ENCODE peak calls at places on chromosomes 2 and 18, in four cellular contexts. R, F, B and E are unnamed samples.

GRCh38 chr2:112184121-112184520 is 45.9 kb downstream of the FBLN7 start:
- DNase-seq in B (no peak), F (no peak), R (no peak), E (no peak)

GRCh38 chr2:20326163-20326780 is 24.4 kb downstream of the PUM2 start:
- DNase-seq in R (peak; percentile 53), F (peak; percentile 24), B (peak; percentile 37), E (peak; percentile 75)

GRCh38 chr2:63654959-63655358 is 66.2 kb downstream of the MDH1 start:
- DNase-seq in R (no peak), F (no peak), B (no peak), E (no peak)

GRCh38 chr2:230866704-230867561 is 2.2 kb downstream of the ITM2C start:
- DNase-seq in B (peak; percentile 34), F (no peak), R (peak; percentile 58), E (no peak)

GRCh38 chr2:147006724-147007123 is 838.1 kb upstream of the ACVR2A start:
- DNase-seq in R (no peak), F (no peak), B (no peak), E (no peak)

GRCh38 chr2:236293241-236293810 is 29.1 kb upstream of the ASB18 start:
- DNase-seq in F (no peak), R (no peak), B (no peak), E (no peak)

GRCh38 chr18:61991836-61992235 is 99.0 kb upstream of the RNF152 start:
- DNase-seq in B (no peak), F (no peak), R (no peak), E (no peak)

GRCh38 chr2:108384662-108385393 is 7.1 kb downstream of the SULT1C4 start:
- DNase-seq in B (no peak), R (no peak), F (no peak), E (no peak)

GRCh38 chr18:61546598-61546997 is 213.4 kb downstream of the CDH20 start:
- DNase-seq in R (no peak), F (peak; percentile 7), B (no peak), E (peak; percentile 20)

GRCh38 chr2:23551875-23552274 is 166.9 kb downstream of the KLHL29 start:
- DNase-seq in R (no peak), B (no peak), F (no peak), E (no peak)

GRCh38 chr2:190579945-190580866 is 45.7 kb upstream of the NEMP2 start:
- DNase-seq in B (no peak), R (no peak), F (no peak), E (no peak)

GRCh38 chr2:65045651-65046050 is 10.6 kb upstream of the CEP68 start:
- DNase-seq in F (no peak), R (no peak), B (no peak), E (no peak)

GRCh38 chr18:57434177-57434535 is 1.0 kb upstream of the ONECUT2 start:
- DNase-seq in B (no peak), F (no peak), R (no peak), E (no peak)

GRCh38 chr18:25599443-25599842 is 247.5 kb upstream of the ZNF521 start:
- DNase-seq in B (no peak), R (no peak), F (no peak), E (no peak)

GRCh38 chr2:197237720-197238370 is 72.7 kb downstream of the ANKRD44 start:
- DNase-seq in B (no peak), F (no peak), R (no peak), E (no peak)

GRCh38 chr18:5424903-5425302 is 118.9 kb downstream of the EPB41L3 start:
- DNase-seq in R (no peak), F (no peak), B (no peak), E (peak; percentile 21)

GRCh38 chr18:8912348-8913057 is 190.0 kb upstream of the NDUFV2 start:
- DNase-seq in B (no peak), R (no peak), F (no peak), E (peak; percentile 79)

GRCh38 chr18:47151457-47151856 is 1.2 kb upstream of the HDHD2 start:
- DNase-seq in R (no peak), F (no peak), B (no peak), E (peak; percentile 94)

GRCh38 chr2:239519081-239519920 is 118.5 kb upstream of the HDAC4 start:
- DNase-seq in R (no peak), F (no peak), B (no peak), E (no peak)

GRCh38 chr2:70684846-70685622 is 83.0 kb downstream of the ADD2 start:
- DNase-seq in F (no peak), B (no peak), R (no peak), E (no peak)

GRCh38 chr2:238003234-238004032 is 36.6 kb downstream of the UBE2F start:
- DNase-seq in B (no peak), F (no peak), R (no peak), E (no peak)

GRCh38 chr2:101699191-101699938 is 1.9 kb downstream of the MAP4K4 start:
- DNase-seq in B (no peak), R (peak; percentile 53), F (no peak), E (no peak)

GRCh38 chr2:159968282-159968900 is 94.0 kb downstream of the PLA2R1 start:
- DNase-seq in R (peak; percentile 38), F (peak; percentile 35), B (no peak), E (peak; percentile 4)

GRCh38 chr2:86541282-86541681 is 22.0 kb downstream of the CHMP3 start:
- DNase-seq in B (no peak), F (no peak), R (no peak), E (no peak)

GRCh38 chr18:32389868-32390267 is 80.8 kb downstream of the GAREM1 start:
- DNase-seq in B (no peak), F (no peak), R (peak; percentile 86), E (no peak)

GRCh38 chr2:162840598-162841246 is 2.2 kb upstream of the KCNH7 start:
- DNase-seq in R (peak; percentile 77), B (peak; percentile 19), F (peak; percentile 18), E (peak; percentile 65)

GRCh38 chr2:100620481-100620880 is 57.7 kb downstream of the PDCL3 start:
- DNase-seq in R (no peak), B (no peak), F (no peak), E (no peak)

GRCh38 chr2:119947535-119947934 is 65.3 kb upstream of the EPB41L5 start:
- DNase-seq in R (no peak), B (no peak), F (no peak), E (no peak)

GRCh38 chr2:157627594-157628281 is 926 bp downstream of the ACVR1C start:
- DNase-seq in B (no peak), F (no peak), R (peak; percentile 33), E (no peak)

GRCh38 chr2:211503856-211504255 is 947.5 kb downstream of the CPS1 start:
- DNase-seq in R (no peak), B (no peak), F (no peak), E (no peak)

GRCh38 chr2:64262068-64262467 is 117.8 kb upstream of the PELI1 start:
- DNase-seq in R (no peak), F (no peak), B (no peak), E (peak; percentile 7)

GRCh38 chr18:46366977-46367376 is 262.8 kb downstream of the HAUS1 start:
- DNase-seq in B (no peak), R (no peak), F (no peak), E (no peak)

GRCh38 chr2:56715670-56716069 is 531.9 kb downstream of the CCDC85A start:
- DNase-seq in R (no peak), F (no peak), B (no peak), E (no peak)

GRCh38 chr18:51361130-51361860 is 163.8 kb upstream of the MEX3C start:
- DNase-seq in F (no peak), R (no peak), B (no peak), E (no peak)

DNA sequence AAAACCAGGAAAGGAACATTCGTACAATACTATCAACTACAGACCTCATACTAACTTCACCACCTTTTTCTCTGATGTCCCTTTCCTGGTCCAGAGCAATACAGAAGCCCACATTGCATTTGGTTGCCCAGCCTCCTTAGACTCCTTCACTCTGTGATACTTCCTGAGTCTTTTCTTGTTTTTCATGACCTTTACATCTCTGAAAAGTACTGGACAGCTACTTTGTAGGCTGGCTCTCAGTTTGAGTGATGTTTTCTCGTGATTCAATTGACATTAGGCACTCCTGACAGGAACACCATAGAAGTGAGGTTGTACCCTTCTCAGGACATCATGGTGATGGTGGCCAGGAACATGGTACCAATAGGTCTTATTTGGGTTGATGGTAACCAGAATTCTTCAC is 185.9 kb upstream of the SLC39A10 start:
- DNase-seq in F (no peak), R (no peak), B (no peak), E (no peak)
- TF ChIP-seq POLR2A in F (no peak), R (no peak), B (no peak), E (no peak)

DNA sequence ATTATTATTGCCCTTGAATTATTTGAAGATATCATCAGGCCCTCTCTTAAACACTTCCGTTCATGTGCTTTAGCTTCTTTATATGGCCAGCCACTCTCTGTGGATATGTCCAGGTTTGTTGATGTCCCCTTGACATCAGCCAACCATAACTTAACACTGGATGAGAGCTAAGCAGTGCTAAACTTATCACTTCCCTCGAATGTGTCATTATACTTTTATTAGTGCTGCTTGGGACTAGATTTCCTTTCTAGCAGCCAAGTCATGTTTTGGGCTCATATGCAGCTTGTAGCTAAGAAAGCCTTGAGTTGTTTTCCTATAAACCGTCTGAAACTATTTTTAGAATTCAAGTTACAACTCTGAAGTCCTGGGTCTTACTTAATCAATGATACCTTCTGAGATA is 144.8 kb upstream of the TNP1 start:
- DNase-seq in B (no peak), F (no peak), R (no peak), E (no peak)
- TF ChIP-seq POLR2A in B (no peak), F (no peak), R (no peak), E (no peak)

GRCh38 chr18:3015851-3016250 is 2.9 kb upstream of the LPIN2 start:
- DNase-seq in B (no peak), R (no peak), F (no peak), E (no peak)

GRCh38 chr18:3015203-3015590 is 2.3 kb upstream of the LPIN2 start:
- DNase-seq in B (no peak), R (no peak), F (peak; percentile 61), E (peak; percentile 56)

GRCh38 chr18:3012920-3013810 is at the start of gene LPIN2:
- DNase-seq in B (peak; percentile 95), F (peak; percentile 87), R (peak; percentile 99), E (peak; percentile 99)

GRCh38 chr18:3014501-3015202 is 1.7 kb upstream of the LPIN2 start:
- DNase-seq in R (no peak), F (no peak), B (no peak), E (no peak)

GRCh38 chr18:3016584-3017292 is 3.8 kb upstream of the LPIN2 start:
- DNase-seq in B (no peak), R (no peak), F (no peak), E (no peak)
- TF ChIP-seq POLR2A in B (no peak), R (no peak), F (no peak), E (no peak)

GRCh38 chr2:218259099-218259921 is 1.5 kb upstream of the GPBAR1 start:
- DNase-seq in F (no peak), B (no peak), R (peak; percentile 82), E (no peak)
- TF ChIP-seq POLR2A in F (no peak), B (no peak), R (no peak), E (no peak)

GRCh38 chr2:68365087-68365486 is at the start of gene PLEK:
- DNase-seq in R (peak; percentile 47), B (no peak), F (no peak), E (peak; percentile 46)

GRCh38 chr2:68368657-68369339 is 3.7 kb downstream of the PLEK start:
- DNase-seq in F (no peak), R (no peak), B (no peak), E (no peak)

GRCh38 chr2:68367918-68368656 is 3.0 kb downstream of the PLEK start:
- DNase-seq in F (no peak), R (no peak), B (no peak), E (no peak)

GRCh38 chr2:68363731-68364130 is 1.4 kb upstream of the PLEK start:
- DNase-seq in F (no peak), R (no peak), B (no peak), E (no peak)

GRCh38 chr2:68366083-68366560 is 1.0 kb downstream of the PLEK start:
- DNase-seq in B (no peak), F (no peak), R (no peak), E (peak; percentile 59)
- TF ChIP-seq POLR2A in B (no peak), F (no peak), R (no peak), E (no peak)